ENCODE peak calls at places on chromosomes 5 and 9, in seven cellular contexts. One of them, this sample, is unnamed.

GRCh38 chr9:4508246-4508906 is 18.1 kb downstream of the SLC1A1 start:
- DNase-seq in endothelial cell of umbilical vein: no peak
- DNase-seq in lower leg skin: no peak
- DNase-seq in H1: no peak
- DNase-seq in MCF 10A: peak; percentile 9
- DNase-seq in colonic mucosa: no peak
- DNase-seq in WERI-Rb-1: no peak
- DNase-seq in this sample: no peak

GRCh38 chr9:99011161-99011709 is 67.5 kb downstream of the COL15A1 start:
- DNase-seq in endothelial cell of umbilical vein: no peak
- DNase-seq in lower leg skin: no peak
- DNase-seq in H1: no peak
- DNase-seq in MCF 10A: peak; percentile 40
- DNase-seq in colonic mucosa: no peak
- DNase-seq in WERI-Rb-1: no peak
- DNase-seq in this sample: no peak

GRCh38 chr5:107340631-107341030 is 330.1 kb downstream of the EFNA5 start:
- DNase-seq in endothelial cell of umbilical vein: no peak
- DNase-seq in lower leg skin: no peak
- DNase-seq in H1: no peak
- DNase-seq in MCF 10A: peak; percentile 6
- DNase-seq in colonic mucosa: no peak
- DNase-seq in WERI-Rb-1: no peak
- DNase-seq in this sample: no peak

GRCh38 chr9:22044583-22044982 is 35.5 kb upstream of the CDKN2B start:
- DNase-seq in endothelial cell of umbilical vein: peak; percentile 87
- DNase-seq in lower leg skin: no peak
- DNase-seq in H1: no peak
- DNase-seq in MCF 10A: no peak
- DNase-seq in colonic mucosa: no peak
- DNase-seq in WERI-Rb-1: no peak
- DNase-seq in this sample: peak; percentile 60

GRCh38 chr5:77358566-77359205 is 133.4 kb downstream of the WDR41 start:
- DNase-seq in endothelial cell of umbilical vein: no peak
- DNase-seq in lower leg skin: no peak
- DNase-seq in H1: no peak
- DNase-seq in MCF 10A: peak; percentile 48
- DNase-seq in colonic mucosa: no peak
- DNase-seq in WERI-Rb-1: no peak
- DNase-seq in this sample: no peak

GRCh38 chr5:173278172-173278571 is 43.2 kb upstream of the NKX2-5 start:
- DNase-seq in endothelial cell of umbilical vein: no peak
- DNase-seq in lower leg skin: no peak
- DNase-seq in H1: no peak
- DNase-seq in MCF 10A: no peak
- DNase-seq in colonic mucosa: no peak
- DNase-seq in WERI-Rb-1: no peak
- DNase-seq in this sample: no peak

GRCh38 chr5:178590141-178590923 is at the start of gene COL23A1:
- DNase-seq in endothelial cell of umbilical vein: peak; percentile 55
- DNase-seq in lower leg skin: peak; percentile 88
- DNase-seq in H1: peak; percentile 83
- DNase-seq in MCF 10A: no peak
- DNase-seq in colonic mucosa: peak; percentile 36
- DNase-seq in WERI-Rb-1: peak; percentile 56
- DNase-seq in this sample: peak; percentile 23

GRCh38 chr9:116687074-116687761 is at the start of gene TRIM32:
- DNase-seq in endothelial cell of umbilical vein: peak; percentile 92
- DNase-seq in lower leg skin: peak; percentile 97
- DNase-seq in H1: peak; percentile 99
- DNase-seq in MCF 10A: peak; percentile 88
- DNase-seq in colonic mucosa: peak; percentile 95
- DNase-seq in WERI-Rb-1: peak; percentile 99
- DNase-seq in this sample: peak; percentile 44

GRCh38 chr9:12775373-12775962 is 648 bp downstream of the LURAP1L start:
- DNase-seq in endothelial cell of umbilical vein: no peak
- DNase-seq in lower leg skin: no peak
- DNase-seq in H1: peak; percentile 64
- DNase-seq in MCF 10A: no peak
- DNase-seq in colonic mucosa: no peak
- DNase-seq in WERI-Rb-1: peak; percentile 25
- DNase-seq in this sample: no peak

GRCh38 chr9:79868532-79869189 is 296.9 kb downstream of the TLE4 start:
- DNase-seq in endothelial cell of umbilical vein: no peak
- DNase-seq in lower leg skin: no peak
- DNase-seq in H1: no peak
- DNase-seq in MCF 10A: no peak
- DNase-seq in colonic mucosa: no peak
- DNase-seq in WERI-Rb-1: no peak
- DNase-seq in this sample: no peak

GRCh38 chr5:69152731-69153130 is 14.2 kb upstream of the CCNB1 start:
- DNase-seq in endothelial cell of umbilical vein: no peak
- DNase-seq in lower leg skin: no peak
- DNase-seq in H1: no peak
- DNase-seq in MCF 10A: no peak
- DNase-seq in colonic mucosa: no peak
- DNase-seq in WERI-Rb-1: no peak
- DNase-seq in this sample: no peak

GRCh38 chr9:133335924-133336811 is at the start of gene SURF6:
- DNase-seq in endothelial cell of umbilical vein: peak; percentile 89
- DNase-seq in lower leg skin: peak; percentile 97
- DNase-seq in H1: peak; percentile 92
- DNase-seq in MCF 10A: peak; percentile 91
- DNase-seq in colonic mucosa: peak; percentile 94
- DNase-seq in WERI-Rb-1: peak; percentile 91
- DNase-seq in this sample: peak; percentile 64

GRCh38 chr5:88825782-88826110 is 57.2 kb downstream of the MEF2C start:
- DNase-seq in endothelial cell of umbilical vein: peak; percentile 71
- DNase-seq in lower leg skin: no peak
- DNase-seq in H1: no peak
- DNase-seq in MCF 10A: no peak
- DNase-seq in colonic mucosa: no peak
- DNase-seq in WERI-Rb-1: no peak
- DNase-seq in this sample: no peak

GRCh38 chr9:75088646-75089368 is 493 bp downstream of the OSTF1 start:
- DNase-seq in endothelial cell of umbilical vein: peak; percentile 54
- DNase-seq in lower leg skin: peak; percentile 93
- DNase-seq in H1: peak; percentile 52
- DNase-seq in MCF 10A: peak; percentile 45
- DNase-seq in colonic mucosa: peak; percentile 73
- DNase-seq in WERI-Rb-1: peak; percentile 37
- DNase-seq in this sample: no peak

GRCh38 chr9:101235105-101235866 is 149.5 kb downstream of the BAAT start:
- DNase-seq in endothelial cell of umbilical vein: peak; percentile 58
- DNase-seq in lower leg skin: no peak
- DNase-seq in H1: no peak
- DNase-seq in MCF 10A: peak; percentile 42
- DNase-seq in colonic mucosa: no peak
- DNase-seq in WERI-Rb-1: no peak
- DNase-seq in this sample: peak; percentile 3

GRCh38 chr5:138445547-138446271 is 6.9 kb downstream of the REEP2 start:
- DNase-seq in endothelial cell of umbilical vein: no peak
- DNase-seq in lower leg skin: peak; percentile 81
- DNase-seq in H1: no peak
- DNase-seq in MCF 10A: no peak
- DNase-seq in colonic mucosa: no peak
- DNase-seq in WERI-Rb-1: no peak
- DNase-seq in this sample: no peak

GRCh38 chr5:38463634-38464521 is 92.6 kb downstream of the LIFR start:
- DNase-seq in endothelial cell of umbilical vein: peak; percentile 89
- DNase-seq in lower leg skin: no peak
- DNase-seq in H1: no peak
- DNase-seq in MCF 10A: peak; percentile 81
- DNase-seq in colonic mucosa: no peak
- DNase-seq in WERI-Rb-1: no peak
- DNase-seq in this sample: peak; percentile 69

GRCh38 chr5:100797863-100798262 is 105.2 kb downstream of the ST8SIA4 start:
- DNase-seq in endothelial cell of umbilical vein: peak; percentile 77
- DNase-seq in lower leg skin: no peak
- DNase-seq in H1: no peak
- DNase-seq in MCF 10A: peak; percentile 45
- DNase-seq in colonic mucosa: no peak
- DNase-seq in WERI-Rb-1: no peak
- DNase-seq in this sample: no peak

GRCh38 chr5:32110081-32110696 is 63.9 kb downstream of the GOLPH3 start:
- DNase-seq in endothelial cell of umbilical vein: no peak
- DNase-seq in lower leg skin: no peak
- DNase-seq in H1: no peak
- DNase-seq in MCF 10A: no peak
- DNase-seq in colonic mucosa: no peak
- DNase-seq in WERI-Rb-1: no peak
- DNase-seq in this sample: no peak

GRCh38 chr9:131807131-131807990 is 67.5 kb upstream of the RAPGEF1 start:
- DNase-seq in endothelial cell of umbilical vein: no peak
- DNase-seq in lower leg skin: no peak
- DNase-seq in H1: peak; percentile 77
- DNase-seq in MCF 10A: no peak
- DNase-seq in colonic mucosa: no peak
- DNase-seq in WERI-Rb-1: peak; percentile 48
- DNase-seq in this sample: no peak

GRCh38 chr9:133371261-133371711 is 4.6 kb downstream of the SURF4 start:
- DNase-seq in endothelial cell of umbilical vein: no peak
- DNase-seq in lower leg skin: no peak
- DNase-seq in H1: no peak
- DNase-seq in MCF 10A: no peak
- DNase-seq in colonic mucosa: no peak
- DNase-seq in WERI-Rb-1: no peak
- DNase-seq in this sample: no peak

GRCh38 chr5:172173771-172174170 is 14.3 kb downstream of the STK10 start:
- DNase-seq in endothelial cell of umbilical vein: no peak
- DNase-seq in lower leg skin: no peak
- DNase-seq in H1: no peak
- DNase-seq in MCF 10A: peak; percentile 80
- DNase-seq in colonic mucosa: no peak
- DNase-seq in WERI-Rb-1: no peak
- DNase-seq in this sample: peak; percentile 76

GRCh38 chr5:66144799-66145390 is 795 bp downstream of the SREK1 start:
- DNase-seq in endothelial cell of umbilical vein: peak; percentile 87
- DNase-seq in lower leg skin: peak; percentile 94
- DNase-seq in H1: no peak
- DNase-seq in MCF 10A: no peak
- DNase-seq in colonic mucosa: no peak
- DNase-seq in WERI-Rb-1: no peak
- DNase-seq in this sample: peak; percentile 12

GRCh38 chr5:141529002-141529401 is 40.1 kb downstream of the PCDHGC5 start:
- DNase-seq in endothelial cell of umbilical vein: no peak
- DNase-seq in lower leg skin: no peak
- DNase-seq in H1: no peak
- DNase-seq in MCF 10A: no peak
- DNase-seq in colonic mucosa: no peak
- DNase-seq in WERI-Rb-1: no peak
- DNase-seq in this sample: no peak

GRCh38 chr5:10172242-10172641 is 77.4 kb downstream of the ATPSCKMT start:
- DNase-seq in endothelial cell of umbilical vein: no peak
- DNase-seq in lower leg skin: no peak
- DNase-seq in H1: no peak
- DNase-seq in MCF 10A: no peak
- DNase-seq in colonic mucosa: no peak
- DNase-seq in WERI-Rb-1: no peak
- DNase-seq in this sample: no peak

GRCh38 chr5:124847907-124848306 is 101.5 kb upstream of the ZNF608 start:
- DNase-seq in endothelial cell of umbilical vein: no peak
- DNase-seq in lower leg skin: no peak
- DNase-seq in H1: no peak
- DNase-seq in MCF 10A: no peak
- DNase-seq in colonic mucosa: no peak
- DNase-seq in WERI-Rb-1: no peak
- DNase-seq in this sample: no peak

GRCh38 chr9:107345327-107345726 is 62.2 kb downstream of the RAD23B start:
- DNase-seq in endothelial cell of umbilical vein: no peak
- DNase-seq in lower leg skin: no peak
- DNase-seq in H1: no peak
- DNase-seq in MCF 10A: no peak
- DNase-seq in colonic mucosa: no peak
- DNase-seq in WERI-Rb-1: no peak
- DNase-seq in this sample: no peak

GRCh38 chr5:22314548-22314947 is 538.6 kb downstream of the CDH12 start:
- DNase-seq in endothelial cell of umbilical vein: no peak
- DNase-seq in lower leg skin: no peak
- DNase-seq in H1: no peak
- DNase-seq in MCF 10A: no peak
- DNase-seq in colonic mucosa: no peak
- DNase-seq in WERI-Rb-1: no peak
- DNase-seq in this sample: no peak

GRCh38 chr9:113463418-113464285 is at the start of gene RGS3:
- DNase-seq in endothelial cell of umbilical vein: peak; percentile 48
- DNase-seq in lower leg skin: no peak
- DNase-seq in H1: peak; percentile 88
- DNase-seq in MCF 10A: peak; percentile 49
- DNase-seq in colonic mucosa: peak; percentile 92
- DNase-seq in WERI-Rb-1: no peak
- DNase-seq in this sample: no peak
- TF ChIP-seq CTCF in endothelial cell of umbilical vein: no peak
- TF ChIP-seq CTCF in lower leg skin: no peak
- TF ChIP-seq CTCF in H1: no peak
- TF ChIP-seq CTCF in MCF 10A: no peak
- TF ChIP-seq CTCF in colonic mucosa: no peak
- TF ChIP-seq CTCF in WERI-Rb-1: no peak
- TF ChIP-seq CTCF in this sample: no peak

GRCh38 chr5:122492675-122493074 is 180.6 kb downstream of the SNCAIP start:
- DNase-seq in endothelial cell of umbilical vein: no peak
- DNase-seq in lower leg skin: no peak
- DNase-seq in H1: no peak
- DNase-seq in MCF 10A: peak; percentile 73
- DNase-seq in colonic mucosa: no peak
- DNase-seq in WERI-Rb-1: no peak
- DNase-seq in this sample: no peak
- TF ChIP-seq CTCF in endothelial cell of umbilical vein: no peak
- TF ChIP-seq CTCF in lower leg skin: no peak
- TF ChIP-seq CTCF in H1: peak; percentile 57
- TF ChIP-seq CTCF in MCF 10A: peak; percentile 28
- TF ChIP-seq CTCF in colonic mucosa: peak; percentile 24
- TF ChIP-seq CTCF in WERI-Rb-1: peak; percentile 37
- TF ChIP-seq CTCF in this sample: peak; percentile 37

DNA sequence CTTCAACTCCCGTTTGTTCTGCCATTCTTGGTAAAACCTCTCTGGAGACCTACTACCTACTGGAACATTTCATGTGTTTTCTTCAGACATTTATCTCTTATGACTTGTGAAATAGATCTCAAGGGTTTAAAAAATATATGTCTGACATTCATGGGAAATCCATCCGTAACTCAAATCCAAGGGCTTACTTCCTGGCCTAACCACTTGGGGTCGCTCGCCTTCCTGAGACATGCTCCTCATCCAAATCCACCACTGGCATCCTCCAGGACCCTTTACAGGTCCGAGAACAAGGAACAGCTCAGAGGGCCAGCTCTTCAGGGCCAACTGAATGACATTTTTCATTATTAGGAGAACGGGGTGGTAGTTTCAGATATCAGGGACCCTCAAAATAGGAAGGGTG is 235.1 kb upstream of the TUT7 start:
- DNase-seq in endothelial cell of umbilical vein: no peak
- DNase-seq in lower leg skin: no peak
- DNase-seq in H1: peak; percentile 63
- DNase-seq in MCF 10A: no peak
- DNase-seq in colonic mucosa: no peak
- DNase-seq in WERI-Rb-1: no peak
- DNase-seq in this sample: no peak
- TF ChIP-seq CTCF in endothelial cell of umbilical vein: no peak
- TF ChIP-seq CTCF in lower leg skin: no peak
- TF ChIP-seq CTCF in H1: peak; percentile 56
- TF ChIP-seq CTCF in MCF 10A: no peak
- TF ChIP-seq CTCF in colonic mucosa: no peak
- TF ChIP-seq CTCF in WERI-Rb-1: no peak
- TF ChIP-seq CTCF in this sample: no peak

GRCh38 chr9:123469231-123469630 is 113.2 kb downstream of the CRB2 start:
- DNase-seq in endothelial cell of umbilical vein: no peak
- DNase-seq in lower leg skin: no peak
- DNase-seq in H1: no peak
- DNase-seq in MCF 10A: no peak
- DNase-seq in colonic mucosa: no peak
- DNase-seq in WERI-Rb-1: no peak
- DNase-seq in this sample: no peak
- TF ChIP-seq CTCF in endothelial cell of umbilical vein: no peak
- TF ChIP-seq CTCF in lower leg skin: no peak
- TF ChIP-seq CTCF in H1: no peak
- TF ChIP-seq CTCF in MCF 10A: no peak
- TF ChIP-seq CTCF in colonic mucosa: no peak
- TF ChIP-seq CTCF in WERI-Rb-1: no peak
- TF ChIP-seq CTCF in this sample: no peak